ENCODE peak calls at places on chromosomes 3 and 15, in six cellular contexts. A, E, K, N, T and P are unnamed samples.

GRCh38 chr3:16140116-16140893 is 34.2 kb upstream of the GALNT15 start:
- DNase-seq in A (no peak), E (peak; percentile 57), K (peak; percentile 83), N (peak; percentile 84), T (no peak), P (no peak)

GRCh38 chr15:81235781-81236507 is 39.3 kb downstream of the IL16 start:
- DNase-seq in A (no peak), E (peak; percentile 54), K (peak; percentile 76), N (peak; percentile 98), T (no peak), P (no peak)

GRCh38 chr3:157906627-157907026 is 199.6 kb downstream of the SHOX2 start:
- DNase-seq in A (no peak), E (no peak), K (no peak), N (peak; percentile 58), T (no peak), P (no peak)

GRCh38 chr3:194977341-194977740 is 291.7 kb downstream of the FAM43A start:
- DNase-seq in A (no peak), E (no peak), K (no peak), N (no peak), T (no peak), P (no peak)

GRCh38 chr3:129022114-129022994 is 21.2 kb downstream of the EFCC1 start:
- DNase-seq in A (no peak), E (peak; percentile 92), K (peak; percentile 58), N (no peak), T (peak; percentile 47), P (no peak)

GRCh38 chr3:36124118-36124796 is 256.0 kb upstream of the STAC start:
- DNase-seq in A (no peak), E (no peak), K (peak; percentile 18), N (peak; percentile 88), T (no peak), P (peak; percentile 22)

GRCh38 chr15:29143909-29144308 is 125.7 kb downstream of the NSMCE3 start:
- DNase-seq in A (no peak), E (no peak), K (peak; percentile 14), N (peak; percentile 82), T (no peak), P (no peak)

GRCh38 chr3:38555149-38555840 is 59.2 kb downstream of the EXOG start:
- DNase-seq in A (no peak), E (no peak), K (no peak), N (no peak), T (no peak), P (no peak)

GRCh38 chr15:71666723-71667122 is 143.6 kb upstream of the NR2E3 start:
- DNase-seq in A (no peak), E (no peak), K (no peak), N (no peak), T (no peak), P (no peak)

GRCh38 chr3:15512173-15512572 is 9.3 kb downstream of the COLQ start:
- DNase-seq in A (no peak), E (peak; percentile 83), K (no peak), N (no peak), T (no peak), P (no peak)

GRCh38 chr15:29880341-29880740 is 58.1 kb upstream of the TJP1 start:
- DNase-seq in A (no peak), E (no peak), K (no peak), N (no peak), T (no peak), P (no peak)